ENCODE peak calls at places on chromosomes 13 and 19, in ten cellular contexts. A is stomach, G is sigmoid colon, X is endothelial cell of umbilical vein, J is HCT116, T is HepG2, H is transverse colon, P is upper lobe of left lung, Y is breast epithelium, F is spleen. N is an unnamed sample.

GRCh38 chr19:50677636-50678035 is 28.4 kb downstream of the C19orf81 start:
- DNase-seq in A (no peak), P (no peak), Y (no peak), X (no peak), H (no peak), J (no peak), F (no peak), G (no peak), T (no peak), N (no peak)

GRCh38 chr19:43465468-43466120 is at the start of gene LYPD3:
- DNase-seq in P (peak), F (peak), A (peak), J (peak), X (no peak), G (no peak), H (peak), Y (peak), T (no peak), N (no peak)

GRCh38 chr19:1700733-1701663 is 48.6 kb upstream of the TCF3 start:
- DNase-seq in G (no peak), A (no peak), P (no peak), J (no peak), F (no peak), X (no peak), H (no peak), T (no peak), Y (no peak), N (no peak)

GRCh38 chr13:26693749-26694463 is 66.7 kb downstream of the GPR12 start:
- DNase-seq in A (no peak), Y (no peak), F (no peak), H (no peak), P (no peak), X (no peak), T (no peak), G (no peak), J (no peak), N (no peak)

GRCh38 chr13:85287528-85287927 is 511.7 kb downstream of the SLITRK6 start:
- DNase-seq in F (no peak), G (no peak), Y (no peak), X (no peak), J (no peak), A (no peak), T (no peak), H (no peak), P (no peak), N (no peak)

GRCh38 chr13:32783067-32783466 is 196.8 kb downstream of the PDS5B start:
- DNase-seq in T (no peak), H (no peak), A (no peak), X (no peak), J (no peak), G (no peak), F (no peak), Y (no peak), P (no peak), N (no peak)

GRCh38 chr19:10660346-10660745 is 6.2 kb downstream of the ILF3 start:
- DNase-seq in Y (no peak), G (no peak), H (no peak), J (no peak), P (no peak), X (no peak), T (no peak), A (no peak), F (no peak), N (no peak)

GRCh38 chr19:610801-611505 is 21.3 kb downstream of the HCN2 start:
- DNase-seq in A (peak), F (peak), Y (no peak), P (peak), G (no peak), T (no peak), X (no peak), H (peak), J (no peak), N (peak)

GRCh38 chr13:59088716-59089115 is 1075.0 kb downstream of the DIAPH3 start:
- DNase-seq in X (peak), J (no peak), A (no peak), T (no peak), Y (no peak), F (no peak), H (no peak), P (no peak), G (no peak), N (no peak)

GRCh38 chr13:30673669-30674521 is 56.2 kb downstream of the USPL1 start:
- DNase-seq in T (peak), X (peak), H (peak), J (peak), P (peak), A (peak), Y (peak), G (peak), F (peak), N (peak)

GRCh38 chr19:35521124-35521743 is 6.9 kb downstream of the SBSN start:
- DNase-seq in X (no peak), F (no peak), G (no peak), T (no peak), Y (no peak), P (no peak), H (no peak), A (no peak), J (no peak), N (no peak)

GRCh38 chr19:52566588-52566987 is 3.5 kb upstream of the ZNF701 start:
- DNase-seq in P (no peak), J (no peak), A (no peak), F (no peak), T (no peak), H (no peak), Y (no peak), G (no peak), X (peak), N (no peak)

GRCh38 chr13:110819203-110820014 is 95.5 kb downstream of the ANKRD10 start:
- DNase-seq in G (peak), P (peak), F (peak), T (peak), H (peak), J (peak), A (peak), X (peak), Y (peak), N (peak)

GRCh38 chr19:33446156-33446917 is 72.8 kb downstream of the CEBPG start:
- DNase-seq in Y (peak), P (no peak), G (peak), X (no peak), J (no peak), F (peak), A (no peak), H (no peak), T (no peak), N (no peak)

GRCh38 chr13:35514166-35514565 is 37.7 kb upstream of the MAB21L1 start:
- DNase-seq in F (no peak), G (no peak), H (no peak), Y (no peak), T (no peak), A (no peak), J (no peak), X (no peak), P (no peak), N (no peak)

GRCh38 chr19:55062735-55063491 is at the start of gene RDH13:
- DNase-seq in P (peak), X (peak), H (peak), J (peak), A (peak), F (peak), T (peak), Y (peak), G (peak), N (peak)
- TF ChIP-seq POLR2AphosphoS5 in P (peak), X (peak), H (peak), J (peak), A (no peak), F (peak), T (peak), Y (no peak), G (peak), N (no peak)

DNA sequence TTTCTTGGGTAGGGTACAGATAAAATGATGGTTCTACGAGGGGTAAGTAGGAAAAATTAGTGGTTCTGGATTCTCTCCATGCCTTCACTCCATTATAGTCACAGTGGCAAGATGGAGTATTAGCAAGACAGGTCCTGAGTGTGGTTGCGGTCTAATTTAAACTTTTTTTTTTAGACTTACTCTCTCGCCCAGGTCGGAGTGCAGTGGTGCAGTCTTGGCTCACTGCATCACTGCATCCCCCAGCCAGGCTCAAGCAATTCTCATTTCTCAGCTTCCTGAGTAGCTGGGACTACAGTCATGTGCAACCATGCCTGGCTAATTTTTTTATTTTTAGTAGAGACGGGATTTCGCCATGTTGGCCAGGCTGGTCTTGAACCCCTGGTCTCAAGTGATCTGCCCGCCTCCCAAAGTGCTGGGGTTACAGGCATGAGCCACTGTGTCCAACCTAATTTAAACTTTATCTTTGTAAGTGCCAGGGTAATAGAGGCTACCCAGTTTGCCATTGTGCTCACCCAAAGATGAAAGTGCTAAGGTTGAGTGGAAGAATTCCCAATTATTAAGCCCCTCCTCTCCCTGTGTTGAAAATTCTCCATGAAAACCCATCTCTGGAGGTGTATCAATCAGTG is 135.6 kb downstream of the TM9SF2 start:
- DNase-seq in A (no peak), J (no peak), X (no peak), T (no peak), G (no peak), Y (no peak), H (no peak), P (no peak), F (no peak), N (no peak)
- TF ChIP-seq POLR2A in A (no peak), J (no peak), X (no peak), T (no peak), G (no peak), Y (no peak), H (no peak), P (no peak), F (no peak), N (no peak)

DNA sequence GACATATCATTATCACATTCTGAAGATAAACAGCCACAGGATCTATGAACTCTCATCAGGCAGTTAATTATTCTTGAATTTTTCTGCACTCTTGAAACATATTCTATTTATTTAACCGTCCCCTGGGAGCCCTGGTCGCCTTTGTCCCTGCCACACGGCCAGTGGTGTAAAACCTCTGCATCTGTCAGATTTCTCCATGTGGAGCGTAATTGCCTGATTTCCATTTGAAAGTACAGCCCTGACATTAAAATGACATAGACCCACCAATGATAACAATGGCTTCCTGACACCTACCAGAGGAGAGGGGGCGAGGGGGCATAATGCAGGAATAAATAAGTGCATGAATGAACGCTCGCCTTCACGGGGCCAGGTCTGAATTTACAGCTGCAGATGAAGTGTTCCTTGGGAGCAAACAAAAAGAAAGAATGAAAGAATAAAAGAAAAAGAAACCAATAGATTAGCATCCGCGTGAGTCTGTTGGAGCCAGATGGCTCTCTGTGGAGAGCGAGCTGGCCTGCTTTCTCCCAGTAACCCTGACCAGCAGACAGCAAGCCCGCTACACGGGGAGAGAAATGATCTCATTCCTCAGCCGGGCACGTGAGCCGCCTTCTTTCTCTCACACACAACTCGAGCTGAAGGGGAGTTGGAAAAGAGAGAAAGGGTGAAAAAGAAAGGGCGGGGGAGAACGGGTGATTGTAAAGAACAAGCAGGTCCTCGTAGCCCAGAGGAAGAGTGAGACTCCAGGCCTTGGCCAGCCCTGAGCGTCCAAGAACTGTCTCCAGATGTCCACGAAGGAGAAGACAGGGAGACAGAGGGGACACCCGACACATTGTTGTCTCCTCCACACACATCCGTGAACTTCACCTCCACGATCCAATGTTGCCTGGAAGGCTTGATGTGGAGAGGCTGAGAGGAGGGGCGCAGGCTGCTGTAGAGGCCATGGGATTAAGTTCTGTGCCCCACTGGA is 81.2 kb downstream of the RNASEH2B start:
- DNase-seq in X (peak), P (no peak), A (no peak), F (no peak), H (peak), J (no peak), Y (no peak), T (no peak), G (peak), N (no peak)
- TF ChIP-seq POLR2AphosphoS5 in X (no peak), P (peak), A (no peak), F (no peak), H (no peak), J (no peak), Y (no peak), T (no peak), G (peak), N (no peak)

GRCh38 chr19:12913871-12914690 is 5.0 kb downstream of the SYCE2 start:
- DNase-seq in Y (no peak), F (peak), H (peak), G (peak), J (no peak), P (peak), A (no peak), X (no peak), T (peak), N (no peak)
- TF ChIP-seq POLR2A in Y (no peak), F (no peak), H (no peak), G (no peak), J (no peak), P (no peak), A (no peak), X (no peak), T (no peak), N (peak)

GRCh38 chr13:48993150-48993549 is 17.4 kb downstream of the FNDC3A start:
- DNase-seq in G (no peak), X (no peak), F (no peak), J (no peak), T (no peak), Y (no peak), A (no peak), H (no peak), P (no peak), N (no peak)

GRCh38 chr13:48985751-48986150 is 10.0 kb downstream of the FNDC3A start:
- DNase-seq in F (no peak), H (no peak), X (peak), G (no peak), A (no peak), T (no peak), P (no peak), Y (no peak), J (no peak), N (no peak)

GRCh38 chr13:48994731-48995130 is 19.0 kb downstream of the FNDC3A start:
- DNase-seq in F (no peak), A (no peak), Y (no peak), G (no peak), X (no peak), J (no peak), H (no peak), P (no peak), T (peak), N (no peak)

GRCh38 chr13:48990900-48991299 is 15.2 kb downstream of the FNDC3A start:
- DNase-seq in T (no peak), F (no peak), X (no peak), Y (no peak), J (no peak), H (no peak), P (no peak), G (no peak), A (no peak), N (no peak)
- TF ChIP-seq POLR2AphosphoS5 in T (no peak), F (no peak), X (no peak), Y (no peak), J (no peak), H (no peak), P (no peak), G (no peak), A (no peak), N (no peak)

N was measured in GM12892.